ENCODE peak calls at places on chromosomes 11 and 22, in seven cellular contexts. One of them, this sample, is unnamed.

GRCh38 chr11:126515501-126515900 is 160.0 kb downstream of the ST3GAL4 start:
- DNase-seq in fibroblast of the aortic adventitia: no peak
- DNase-seq in neural progenitor cell: no peak
- DNase-seq in MM.1S: no peak
- DNase-seq in OCI-LY7: no peak
- DNase-seq in tibial nerve: no peak
- DNase-seq in fibroblast of pulmonary artery: no peak
- DNase-seq in this sample: no peak

GRCh38 chr11:6468712-6469495 is 4.8 kb downstream of the TRIM3 start:
- DNase-seq in fibroblast of the aortic adventitia: peak; percentile 81
- DNase-seq in neural progenitor cell: peak; percentile 98
- DNase-seq in MM.1S: no peak
- DNase-seq in OCI-LY7: peak; percentile 52
- DNase-seq in tibial nerve: peak; percentile 90
- DNase-seq in fibroblast of pulmonary artery: peak; percentile 95
- DNase-seq in this sample: no peak

GRCh38 chr11:29159552-29160465 is 857.0 kb downstream of the KCNA4 start:
- DNase-seq in fibroblast of the aortic adventitia: peak; percentile 87
- DNase-seq in neural progenitor cell: peak; percentile 82
- DNase-seq in MM.1S: peak; percentile 60
- DNase-seq in OCI-LY7: peak; percentile 21
- DNase-seq in tibial nerve: no peak
- DNase-seq in fibroblast of pulmonary artery: peak; percentile 86
- DNase-seq in this sample: peak; percentile 17

GRCh38 chr11:67303989-67304411 is 670 bp downstream of the SSH3 start:
- DNase-seq in fibroblast of the aortic adventitia: no peak
- DNase-seq in neural progenitor cell: no peak
- DNase-seq in MM.1S: no peak
- DNase-seq in OCI-LY7: no peak
- DNase-seq in tibial nerve: no peak
- DNase-seq in fibroblast of pulmonary artery: no peak
- DNase-seq in this sample: no peak

GRCh38 chr22:37032134-37032534 is 12.6 kb downstream of the MPST start:
- DNase-seq in fibroblast of the aortic adventitia: no peak
- DNase-seq in neural progenitor cell: no peak
- DNase-seq in MM.1S: no peak
- DNase-seq in OCI-LY7: no peak
- DNase-seq in tibial nerve: no peak
- DNase-seq in fibroblast of pulmonary artery: no peak
- DNase-seq in this sample: no peak

GRCh38 chr22:41762980-41763779 is 37.3 kb upstream of the CCDC134 start:
- DNase-seq in fibroblast of the aortic adventitia: no peak
- DNase-seq in neural progenitor cell: peak; percentile 91
- DNase-seq in MM.1S: peak; percentile 61
- DNase-seq in OCI-LY7: peak; percentile 72
- DNase-seq in tibial nerve: no peak
- DNase-seq in fibroblast of pulmonary artery: peak; percentile 28
- DNase-seq in this sample: peak; percentile 42

GRCh38 chr22:50695421-50696250 is 23.0 kb downstream of the SHANK3 start:
- DNase-seq in fibroblast of the aortic adventitia: no peak
- DNase-seq in neural progenitor cell: no peak
- DNase-seq in MM.1S: no peak
- DNase-seq in OCI-LY7: no peak
- DNase-seq in tibial nerve: no peak
- DNase-seq in fibroblast of pulmonary artery: no peak
- DNase-seq in this sample: no peak

GRCh38 chr11:126341760-126342161 is 13.7 kb upstream of the ST3GAL4 start:
- DNase-seq in fibroblast of the aortic adventitia: peak; percentile 68
- DNase-seq in neural progenitor cell: no peak
- DNase-seq in MM.1S: no peak
- DNase-seq in OCI-LY7: no peak
- DNase-seq in tibial nerve: no peak
- DNase-seq in fibroblast of pulmonary artery: peak; percentile 72
- DNase-seq in this sample: no peak

DNA sequence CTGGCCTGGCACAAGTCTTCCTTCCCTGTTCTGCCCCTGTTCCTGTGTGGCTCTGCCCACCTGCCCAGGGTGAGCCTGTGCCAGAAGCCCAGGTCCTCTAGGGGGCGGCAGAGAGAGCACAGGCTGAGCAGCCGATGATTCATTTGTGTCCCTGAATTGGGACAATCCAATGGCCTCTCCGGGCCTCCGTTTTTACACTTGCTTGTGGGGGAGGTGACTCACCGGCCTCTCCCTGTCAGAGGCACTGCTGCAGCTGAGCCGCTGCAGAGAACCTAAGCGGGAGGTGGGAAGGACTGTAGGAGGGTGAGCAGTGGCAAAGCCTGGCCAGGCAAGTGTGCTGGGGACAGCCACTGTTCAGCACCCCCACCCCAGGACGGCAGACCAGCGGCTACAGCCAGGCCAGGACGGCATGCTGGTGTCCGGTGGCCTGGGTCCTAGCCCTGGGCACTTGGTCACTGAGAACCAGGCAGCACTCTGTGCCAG is 65.2 kb upstream of the LMO1 start:
- DNase-seq in fibroblast of the aortic adventitia: peak; percentile 50
- DNase-seq in neural progenitor cell: peak; percentile 95
- DNase-seq in MM.1S: peak; percentile 73
- DNase-seq in OCI-LY7: peak; percentile 42
- DNase-seq in tibial nerve: peak; percentile 56
- DNase-seq in fibroblast of pulmonary artery: peak; percentile 75
- DNase-seq in this sample: peak; percentile 22
- H3K4me3 ChIP-seq in fibroblast of the aortic adventitia: no peak overlapping the region
- H3K4me3 ChIP-seq in neural progenitor cell: no peak overlapping the region
- H3K4me3 ChIP-seq in MM.1S: no peak overlapping the region
- H3K4me3 ChIP-seq in OCI-LY7: no peak overlapping the region
- H3K4me3 ChIP-seq in tibial nerve: no peak overlapping the region
- H3K4me3 ChIP-seq in fibroblast of pulmonary artery: no peak overlapping the region
- H3K4me3 ChIP-seq in this sample: no peak overlapping the region

GRCh38 chr22:43995798-43996169 is 28.3 kb upstream of the PARVB start:
- DNase-seq in fibroblast of the aortic adventitia: no peak
- DNase-seq in neural progenitor cell: no peak
- DNase-seq in MM.1S: no peak
- DNase-seq in OCI-LY7: no peak
- DNase-seq in tibial nerve: no peak
- DNase-seq in fibroblast of pulmonary artery: no peak
- DNase-seq in this sample: no peak
- H3K4me3 ChIP-seq in fibroblast of the aortic adventitia: no peak overlapping the region
- H3K4me3 ChIP-seq in neural progenitor cell: no peak overlapping the region
- H3K4me3 ChIP-seq in MM.1S: peak overlapping the region; percentile 75
- H3K4me3 ChIP-seq in OCI-LY7: no peak overlapping the region
- H3K4me3 ChIP-seq in tibial nerve: peak overlapping the region; percentile 34
- H3K4me3 ChIP-seq in fibroblast of pulmonary artery: no peak overlapping the region
- H3K4me3 ChIP-seq in this sample: no peak overlapping the region

DNA sequence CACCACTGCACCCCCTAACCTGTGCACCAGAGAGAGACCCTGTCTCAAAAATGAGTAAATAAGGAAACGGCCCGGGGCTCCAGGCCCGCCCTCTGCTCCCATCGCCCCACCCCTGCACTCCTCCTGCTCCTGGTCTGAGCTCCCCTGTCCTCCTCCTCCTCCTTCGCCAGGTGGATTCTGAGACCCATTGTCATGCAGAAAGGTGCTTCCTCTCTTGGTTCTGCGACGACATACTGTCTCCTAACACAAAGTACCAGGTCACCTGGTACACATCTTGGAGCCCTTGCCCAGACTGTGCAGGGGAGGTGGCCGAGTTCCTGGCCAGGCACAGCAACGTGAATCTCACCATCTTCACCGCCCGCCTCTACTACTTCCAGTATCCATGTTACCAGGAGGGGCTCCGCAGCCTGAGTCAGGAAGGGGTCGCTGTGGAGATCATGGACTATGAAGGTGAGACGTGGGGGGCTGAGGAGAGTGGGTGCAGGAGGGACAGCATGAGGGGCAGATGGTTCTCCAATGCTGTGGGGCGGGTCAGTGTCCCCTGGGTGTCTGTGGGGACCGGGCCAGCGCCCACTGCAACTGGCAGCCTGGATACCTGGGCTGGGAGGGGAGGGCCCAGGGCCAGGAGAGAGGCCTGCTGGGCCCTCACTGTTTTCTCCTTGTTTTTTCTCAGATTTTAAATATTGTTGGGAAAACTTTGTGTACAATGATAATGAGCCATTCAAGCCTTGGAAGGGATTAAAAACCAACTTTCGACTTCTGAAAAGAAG is 3.1 kb upstream of the APOBEC3D start:
- DNase-seq in fibroblast of the aortic adventitia: no peak
- DNase-seq in neural progenitor cell: no peak
- DNase-seq in MM.1S: no peak
- DNase-seq in OCI-LY7: no peak
- DNase-seq in tibial nerve: no peak
- DNase-seq in fibroblast of pulmonary artery: no peak
- DNase-seq in this sample: no peak
- H3K4me3 ChIP-seq in fibroblast of the aortic adventitia: no peak overlapping the region
- H3K4me3 ChIP-seq in neural progenitor cell: no peak overlapping the region
- H3K4me3 ChIP-seq in MM.1S: no peak overlapping the region
- H3K4me3 ChIP-seq in OCI-LY7: no peak overlapping the region
- H3K4me3 ChIP-seq in tibial nerve: no peak overlapping the region
- H3K4me3 ChIP-seq in fibroblast of pulmonary artery: no peak overlapping the region
- H3K4me3 ChIP-seq in this sample: no peak overlapping the region

DNA sequence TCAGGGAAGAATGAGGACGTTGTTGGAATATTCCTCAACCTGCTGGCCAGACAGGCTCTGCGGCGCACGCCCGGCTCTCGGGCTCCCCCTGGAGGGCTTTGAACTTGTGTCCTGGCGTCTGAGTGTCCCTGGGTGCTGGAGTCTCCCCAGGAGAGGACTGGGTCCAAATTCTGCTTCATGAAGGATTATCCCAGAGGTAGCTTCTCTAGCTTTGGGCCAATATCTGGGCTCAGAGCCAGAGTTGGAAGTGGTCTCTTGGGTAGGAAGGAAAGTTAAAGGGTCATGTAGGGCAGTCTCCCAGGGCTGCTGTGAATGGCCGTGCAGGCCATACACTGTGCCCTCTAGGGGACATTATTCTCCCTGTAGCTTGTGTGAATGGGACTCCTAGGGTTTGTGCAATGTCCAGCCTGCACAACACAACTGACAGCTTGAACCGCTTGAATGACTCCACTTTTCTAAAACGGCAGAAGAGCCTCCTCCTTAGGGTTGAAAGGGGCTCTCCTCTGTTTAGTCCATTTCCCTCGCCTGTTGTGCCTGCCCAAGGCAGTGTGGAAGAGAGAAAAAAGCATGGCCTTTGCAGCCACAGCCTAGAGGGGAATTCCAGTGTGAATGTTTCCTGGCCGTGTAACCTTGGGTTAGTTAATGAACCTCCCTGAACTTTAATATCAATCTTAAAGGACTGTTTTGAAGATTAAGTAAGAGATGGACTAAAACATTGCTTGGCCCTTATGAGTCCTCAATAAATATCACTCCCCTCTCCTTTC is 111.1 kb upstream of the THY1 start:
- DNase-seq in fibroblast of the aortic adventitia: peak; percentile 70
- DNase-seq in neural progenitor cell: peak; percentile 82
- DNase-seq in MM.1S: peak; percentile 44
- DNase-seq in OCI-LY7: peak; percentile 48
- DNase-seq in tibial nerve: peak; percentile 62
- DNase-seq in fibroblast of pulmonary artery: peak; percentile 58
- DNase-seq in this sample: peak; percentile 16
- H3K4me3 ChIP-seq in fibroblast of the aortic adventitia: no peak overlapping the region
- H3K4me3 ChIP-seq in neural progenitor cell: no peak overlapping the region
- H3K4me3 ChIP-seq in MM.1S: no peak overlapping the region
- H3K4me3 ChIP-seq in OCI-LY7: no peak overlapping the region
- H3K4me3 ChIP-seq in tibial nerve: no peak overlapping the region
- H3K4me3 ChIP-seq in fibroblast of pulmonary artery: no peak overlapping the region
- H3K4me3 ChIP-seq in this sample: no peak overlapping the region

GRCh38 chr22:17267661-17268330 is 48.6 kb upstream of the ADA2 start:
- DNase-seq in fibroblast of the aortic adventitia: no peak
- DNase-seq in neural progenitor cell: no peak
- DNase-seq in MM.1S: no peak
- DNase-seq in OCI-LY7: no peak
- DNase-seq in tibial nerve: no peak
- DNase-seq in fibroblast of pulmonary artery: no peak
- DNase-seq in this sample: no peak

GRCh38 chr22:17264321-17265052 is 45.3 kb upstream of the ADA2 start:
- DNase-seq in fibroblast of the aortic adventitia: peak; percentile 2
- DNase-seq in neural progenitor cell: peak; percentile 82
- DNase-seq in MM.1S: no peak
- DNase-seq in OCI-LY7: no peak
- DNase-seq in tibial nerve: no peak
- DNase-seq in fibroblast of pulmonary artery: peak; percentile 21
- DNase-seq in this sample: no peak

GRCh38 chr22:17262976-17263375 is 43.7 kb upstream of the ADA2 start:
- DNase-seq in fibroblast of the aortic adventitia: no peak
- DNase-seq in neural progenitor cell: no peak
- DNase-seq in MM.1S: no peak
- DNase-seq in OCI-LY7: no peak
- DNase-seq in tibial nerve: no peak
- DNase-seq in fibroblast of pulmonary artery: no peak
- DNase-seq in this sample: no peak

GRCh38 chr22:17266261-17266971 is 47.2 kb upstream of the ADA2 start:
- DNase-seq in fibroblast of the aortic adventitia: no peak
- DNase-seq in neural progenitor cell: peak; percentile 92
- DNase-seq in MM.1S: no peak
- DNase-seq in OCI-LY7: no peak
- DNase-seq in tibial nerve: no peak
- DNase-seq in fibroblast of pulmonary artery: no peak
- DNase-seq in this sample: peak; percentile 55

GRCh38 chr22:17265649-17266248 is 46.5 kb upstream of the ADA2 start:
- DNase-seq in fibroblast of the aortic adventitia: no peak
- DNase-seq in neural progenitor cell: no peak
- DNase-seq in MM.1S: no peak
- DNase-seq in OCI-LY7: no peak
- DNase-seq in tibial nerve: no peak
- DNase-seq in fibroblast of pulmonary artery: no peak
- DNase-seq in this sample: no peak
- H3K4me3 ChIP-seq in fibroblast of the aortic adventitia: no peak overlapping the region
- H3K4me3 ChIP-seq in neural progenitor cell: peak overlapping the region; percentile 25
- H3K4me3 ChIP-seq in MM.1S: no peak overlapping the region
- H3K4me3 ChIP-seq in OCI-LY7: no peak overlapping the region
- H3K4me3 ChIP-seq in tibial nerve: no peak overlapping the region
- H3K4me3 ChIP-seq in fibroblast of pulmonary artery: no peak overlapping the region
- H3K4me3 ChIP-seq in this sample: no peak overlapping the region

DNA sequence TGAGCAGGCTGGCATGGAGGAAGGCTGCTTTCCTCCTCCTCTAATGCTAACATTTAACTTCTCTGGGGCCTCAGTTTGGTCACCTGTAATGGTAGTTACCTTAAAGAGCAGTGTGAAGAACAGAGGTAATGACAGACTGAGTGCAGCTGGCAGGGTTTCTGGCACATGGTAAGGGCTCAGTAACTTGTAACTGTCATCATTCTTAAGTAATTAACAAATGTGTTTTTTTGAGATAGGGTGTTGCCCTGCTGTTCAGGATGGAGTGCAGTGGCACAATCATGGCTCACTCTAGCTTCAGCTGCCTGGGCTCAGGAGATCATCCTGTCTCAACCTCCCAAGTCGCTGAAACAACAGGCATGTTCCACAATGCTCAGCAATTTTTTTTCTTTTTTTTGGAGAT is 242.0 kb upstream of the SYN3 start:
- DNase-seq in fibroblast of the aortic adventitia: no peak
- DNase-seq in neural progenitor cell: no peak
- DNase-seq in MM.1S: no peak
- DNase-seq in OCI-LY7: peak; percentile 82
- DNase-seq in tibial nerve: no peak
- DNase-seq in fibroblast of pulmonary artery: no peak
- DNase-seq in this sample: no peak
- H3K4me3 ChIP-seq in fibroblast of the aortic adventitia: no peak overlapping the region
- H3K4me3 ChIP-seq in neural progenitor cell: no peak overlapping the region
- H3K4me3 ChIP-seq in MM.1S: no peak overlapping the region
- H3K4me3 ChIP-seq in OCI-LY7: peak overlapping the region; percentile 64
- H3K4me3 ChIP-seq in tibial nerve: no peak overlapping the region
- H3K4me3 ChIP-seq in fibroblast of pulmonary artery: no peak overlapping the region
- H3K4me3 ChIP-seq in this sample: no peak overlapping the region

DNA sequence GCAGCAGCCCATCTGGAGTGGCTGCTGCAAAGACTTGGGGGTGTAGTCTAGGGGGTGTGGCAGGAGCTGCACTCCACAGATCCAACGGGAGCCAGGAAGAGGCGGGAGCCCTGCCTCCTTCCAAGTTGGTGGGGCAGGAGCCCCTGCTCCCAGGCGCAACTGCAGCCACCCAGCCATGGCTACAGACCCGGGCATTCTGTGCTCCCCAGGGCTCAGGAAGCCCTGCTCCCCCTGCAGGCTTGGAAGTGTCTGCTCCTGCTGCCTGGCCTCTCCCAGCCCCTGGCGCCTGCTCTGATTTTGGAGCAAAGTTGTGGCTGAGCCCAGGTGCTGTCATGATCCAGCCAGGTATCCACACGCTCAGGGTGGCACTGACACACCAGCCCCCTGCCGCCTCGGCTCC is 58.5 kb downstream of the CCDC34 start:
- DNase-seq in fibroblast of the aortic adventitia: no peak
- DNase-seq in neural progenitor cell: peak; percentile 20
- DNase-seq in MM.1S: no peak
- DNase-seq in OCI-LY7: no peak
- DNase-seq in tibial nerve: no peak
- DNase-seq in fibroblast of pulmonary artery: no peak
- DNase-seq in this sample: no peak
- H3K4me3 ChIP-seq in fibroblast of the aortic adventitia: no peak overlapping the region
- H3K4me3 ChIP-seq in neural progenitor cell: no peak overlapping the region
- H3K4me3 ChIP-seq in MM.1S: no peak overlapping the region
- H3K4me3 ChIP-seq in OCI-LY7: no peak overlapping the region
- H3K4me3 ChIP-seq in tibial nerve: no peak overlapping the region
- H3K4me3 ChIP-seq in fibroblast of pulmonary artery: no peak overlapping the region
- H3K4me3 ChIP-seq in this sample: no peak overlapping the region

This sample was measured in Jurkat, Clone E6-1.